ENCODE peak calls at places on chromosomes 5 and 9, in seven cellular contexts. B is IMR-90, V is uterus, D is GM12891, Y is A549, C is stomach, K is heart left ventricle. U is an unnamed sample.

GRCh38 chr5:72486371-72486770 is 20.8 kb downstream of the ZNF366 start:
- DNase-seq in C (no peak), V (no peak), Y (no peak), D (no peak), K (no peak), B (peak), U (no peak)

GRCh38 chr5:64207978-64208377 is 42.3 kb downstream of the RNF180 start:
- DNase-seq in V (no peak), C (no peak), D (no peak), Y (peak), K (no peak), B (peak), U (no peak)

GRCh38 chr5:150590979-150591411 is 49.5 kb upstream of the SYNPO start:
- DNase-seq in Y (no peak), K (no peak), B (no peak), V (peak), D (no peak), C (no peak), U (no peak)

GRCh38 chr9:90826326-90827020 is 24.9 kb downstream of the SYK start:
- DNase-seq in D (no peak), V (no peak), C (no peak), Y (no peak), K (no peak), B (no peak), U (peak)

GRCh38 chr9:136762915-136763648 is 1.2 kb downstream of the LCN15 start:
- DNase-seq in B (no peak), Y (peak), C (peak), D (no peak), V (peak), K (peak), U (no peak)

GRCh38 chr5:159515909-159516415 is 185.7 kb upstream of the IL12B start:
- DNase-seq in K (no peak), Y (peak), D (peak), V (peak), B (peak), C (peak), U (no peak)

GRCh38 chr9:129027685-129028191 is 393 bp downstream of the SH3GLB2 start:
- DNase-seq in B (no peak), C (peak), K (no peak), V (peak), Y (peak), D (peak), U (peak)

GRCh38 chr9:14515049-14515448 is 178.2 kb downstream of the ZDHHC21 start:
- DNase-seq in D (no peak), V (no peak), Y (no peak), B (no peak), C (no peak), K (no peak), U (no peak)

GRCh38 chr5:77073667-77074066 is 13.4 kb downstream of the ZBED3 start:
- DNase-seq in C (no peak), K (no peak), V (no peak), D (no peak), B (peak), Y (no peak), U (no peak)

GRCh38 chr9:132673355-132673754 is 3.1 kb downstream of the GTF3C4 start:
- DNase-seq in C (no peak), Y (peak), D (no peak), B (peak), V (no peak), K (no peak), U (no peak)

GRCh38 chr9:97710356-97711222 is 13.4 kb upstream of the XPA start:
- DNase-seq in Y (peak), K (no peak), D (peak), V (no peak), C (peak), B (peak), U (no peak)

GRCh38 chr9:18703086-18703750 is 229.3 kb downstream of the ADAMTSL1 start:
- DNase-seq in B (peak), D (no peak), V (peak), K (no peak), C (no peak), Y (no peak), U (no peak)

GRCh38 chr5:2836133-2836532 is 84.7 kb upstream of the IRX2 start:
- DNase-seq in D (no peak), V (no peak), C (no peak), Y (no peak), K (no peak), B (no peak), U (no peak)

GRCh38 chr9:116870566-116870965 is 183.5 kb downstream of the TRIM32 start:
- DNase-seq in V (no peak), Y (peak), C (no peak), D (no peak), B (no peak), K (no peak), U (no peak)

GRCh38 chr5:53109436-53110127 is at the start of gene MOCS2:
- DNase-seq in Y (peak), B (peak), K (peak), D (peak), V (peak), C (peak), U (peak)

GRCh38 chr9:98457696-98458370 is 202.4 kb upstream of the TBC1D2 start:
- DNase-seq in C (no peak), K (no peak), B (peak), D (no peak), V (no peak), Y (no peak), U (no peak)

GRCh38 chr5:8864053-8864452 is 681.8 kb downstream of the SEMA5A start:
- DNase-seq in D (no peak), B (peak), Y (peak), C (no peak), V (no peak), K (no peak), U (no peak)

GRCh38 chr5:17365326-17365725 is 132.7 kb upstream of the TAF11L2 start:
- DNase-seq in B (peak), C (no peak), Y (no peak), D (no peak), K (no peak), V (no peak), U (no peak)

GRCh38 chr5:74943905-74944304 is 77.7 kb upstream of the FAM169A start:
- DNase-seq in B (no peak), V (no peak), D (no peak), Y (no peak), K (no peak), C (no peak), U (no peak)

GRCh38 chr5:94693043-94693822 is 74.8 kb downstream of the SLF1 start:
- DNase-seq in C (no peak), D (no peak), Y (peak), K (no peak), V (no peak), B (peak), U (no peak)

GRCh38 chr5:140796718-140797095 is 2.1 kb downstream of the PCDHA2 start:
- DNase-seq in Y (no peak), D (no peak), C (no peak), B (no peak), K (peak), V (no peak), U (no peak)

GRCh38 chr9:93258818-93259489 is 75.0 kb downstream of the WNK2 start:
- DNase-seq in Y (no peak), B (no peak), C (peak), K (peak), V (peak), D (peak), U (peak)

GRCh38 chr5:80483636-80484232 is 4.2 kb upstream of the FAM151B start:
- DNase-seq in V (no peak), K (no peak), D (no peak), B (no peak), C (no peak), Y (no peak), U (no peak)

GRCh38 chr5:80491296-80491695 is 3.4 kb downstream of the FAM151B start:
- DNase-seq in D (no peak), B (no peak), C (no peak), K (no peak), V (no peak), Y (no peak), U (no peak)

GRCh38 chr5:80487444-80487828 is 464 bp upstream of the FAM151B start:
- DNase-seq in D (no peak), K (no peak), C (no peak), Y (no peak), B (no peak), V (no peak), U (no peak)

GRCh38 chr5:80492741-80493140 is 4.8 kb downstream of the FAM151B start:
- DNase-seq in K (no peak), V (no peak), C (no peak), Y (no peak), B (no peak), D (no peak), U (no peak)

GRCh38 chr5:80487829-80488708 is at the start of gene FAM151B:
- DNase-seq in V (peak), D (peak), Y (peak), K (peak), C (peak), B (peak), U (no peak)
- TF ChIP-seq POLR2A in V (no peak), D (no peak), Y (peak), K (peak), C (no peak), B (peak), U (no peak)

GRCh38 chr9:109972026-109973005 is 192.3 kb downstream of the PALM2AKAP2 start:
- DNase-seq in V (no peak), Y (no peak), D (no peak), B (no peak), K (no peak), C (no peak), U (no peak)
- TF ChIP-seq POLR2A in V (no peak), Y (no peak), D (no peak), B (no peak), K (no peak), C (no peak), U (no peak)

GRCh38 chr9:130029591-130029990 is 13.4 kb downstream of the FNBP1 start:
- DNase-seq in V (no peak), D (no peak), Y (no peak), K (no peak), B (no peak), C (no peak), U (no peak)

GRCh38 chr9:130027533-130028370 is 15.2 kb downstream of the FNBP1 start:
- DNase-seq in V (no peak), D (no peak), Y (no peak), K (no peak), C (no peak), B (no peak), U (no peak)

GRCh38 chr9:130026583-130027427 is 16.2 kb downstream of the FNBP1 start:
- DNase-seq in Y (no peak), D (no peak), B (no peak), C (no peak), V (no peak), K (no peak), U (no peak)

GRCh38 chr9:130029223-130029583 is 13.8 kb downstream of the FNBP1 start:
- DNase-seq in K (no peak), Y (no peak), B (no peak), V (no peak), D (no peak), C (no peak), U (no peak)

GRCh38 chr9:130028493-130029222 is 14.3 kb downstream of the FNBP1 start:
- DNase-seq in V (no peak), K (no peak), D (no peak), B (no peak), C (no peak), Y (no peak), U (no peak)
- TF ChIP-seq POLR2A in V (no peak), K (no peak), D (peak), B (no peak), C (no peak), Y (no peak), U (no peak)

GRCh38 chr9:109013678-109014145 is 413 bp upstream of the CTNNAL1 start:
- DNase-seq in D (no peak), V (no peak), Y (no peak), C (no peak), B (no peak), K (no peak), U (peak)

GRCh38 chr9:109012876-109013677 is at the start of gene CTNNAL1:
- DNase-seq in V (peak), B (peak), D (peak), C (peak), Y (peak), K (peak), U (peak)

GRCh38 chr9:109010676-109011655 is 2.3 kb downstream of the CTNNAL1 start:
- DNase-seq in Y (peak), B (peak), V (peak), D (no peak), K (no peak), C (no peak), U (no peak)

GRCh38 chr9:109014267-109015025 is 1.1 kb upstream of the CTNNAL1 start:
- DNase-seq in K (no peak), C (no peak), V (peak), B (peak), D (no peak), Y (peak), U (no peak)

DNA sequence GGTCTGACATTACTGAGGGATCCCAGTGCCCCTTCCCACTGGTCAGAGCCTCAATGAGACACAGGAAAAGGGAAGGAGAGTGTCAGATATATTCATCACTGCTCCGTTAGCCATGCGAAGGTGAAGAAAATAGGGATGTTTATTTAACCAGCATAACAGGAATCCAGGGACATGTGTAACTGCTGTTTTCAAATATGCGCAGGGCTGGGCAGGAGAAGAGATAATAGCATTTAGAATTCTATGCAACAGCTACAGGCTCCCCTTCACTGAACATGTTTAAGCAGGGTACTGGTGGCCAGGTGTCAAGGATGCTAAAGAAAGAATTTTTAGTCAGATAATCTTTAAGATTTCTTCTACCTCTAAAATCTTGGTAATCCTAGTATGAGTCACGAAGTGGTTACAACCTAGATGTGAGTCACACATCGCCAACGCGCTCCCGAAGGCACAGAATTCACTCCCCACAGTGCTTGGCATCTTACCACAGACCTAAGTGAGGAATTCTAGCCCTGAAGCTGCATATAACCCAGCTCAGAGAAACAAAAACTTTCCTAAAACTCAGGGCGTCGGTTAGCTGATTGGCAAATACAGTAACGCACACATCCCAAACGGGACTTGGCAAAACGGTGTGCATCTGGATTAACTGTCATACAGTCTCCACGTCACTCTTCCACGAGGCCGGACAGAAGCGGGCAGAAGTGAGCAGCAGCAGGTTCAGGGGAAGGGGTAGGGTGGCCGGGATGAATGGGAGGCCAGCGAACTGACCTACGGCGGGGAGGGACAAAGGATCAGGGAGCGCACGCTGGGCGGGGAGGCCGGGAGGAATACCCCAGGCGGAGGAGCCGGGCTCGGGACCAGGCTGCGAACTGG is 1.1 kb downstream of the CTNNAL1 start:
- DNase-seq in Y (peak), K (no peak), C (peak), D (peak), B (peak), V (peak), U (peak)
- TF ChIP-seq POLR2A in Y (no peak), K (no peak), C (no peak), D (no peak), B (peak), V (peak), U (no peak)

GRCh38 chr9:127793093-127793708 is 7.4 kb downstream of the CDK9 start:
- DNase-seq in D (no peak), K (no peak), Y (no peak), V (no peak), C (peak), B (peak), U (no peak)
- TF ChIP-seq POLR2A in D (peak), K (no peak), Y (no peak), V (no peak), C (no peak), B (no peak), U (no peak)